ENCODE peak calls at places on chromosomes 3 and 15, in seven cellular contexts. Y is stomach, E is H9, W is heart left ventricle, G is foreskin fibroblast, V is Calu3, O is upper lobe of right lung. J is an unnamed sample.

GRCh38 chr3:188792788-188793187 is 379.0 kb upstream of the TPRG1 start:
- DNase-seq in E (peak; percentile 33), V (no peak), Y (no peak), W (peak; percentile 55), G (peak; percentile 39), O (peak; percentile 66), J (no peak)

GRCh38 chr15:84816694-84817460 is at the start of gene ALPK3:
- DNase-seq in E (peak; percentile 77), V (no peak), O (peak; percentile 81), W (peak; percentile 87), Y (peak; percentile 47), G (no peak), J (no peak)

GRCh38 chr3:168165390-168166269 is 69.9 kb upstream of the GOLIM4 start:
- DNase-seq in V (peak; percentile 73), W (peak; percentile 41), O (no peak), E (peak; percentile 47), G (peak; percentile 87), Y (peak; percentile 66), J (no peak)

GRCh38 chr15:57025264-57025939 is 107.0 kb downstream of the TCF12 start:
- DNase-seq in V (no peak), Y (no peak), W (no peak), O (no peak), G (peak; percentile 74), E (no peak), J (no peak)

GRCh38 chr15:98906712-98907083 is 100.9 kb downstream of the PGPEP1L start:
- DNase-seq in V (no peak), Y (peak; percentile 63), O (peak; percentile 81), W (peak; percentile 53), E (no peak), G (no peak), J (no peak)

GRCh38 chr3:24264748-24265158 is 229.9 kb downstream of the THRB start:
- DNase-seq in O (no peak), Y (no peak), E (no peak), W (no peak), G (peak; percentile 64), V (peak; percentile 41), J (no peak)

GRCh38 chr3:178003756-178004155 is 532.5 kb upstream of the KCNMB2 start:
- DNase-seq in Y (no peak), V (no peak), O (no peak), E (no peak), W (no peak), G (peak; percentile 55), J (no peak)

GRCh38 chr15:48617619-48618018 is 27.9 kb downstream of the FBN1 start:
- DNase-seq in W (peak; percentile 70), G (peak; percentile 83), O (no peak), Y (peak; percentile 40), E (no peak), V (no peak), J (no peak)

GRCh38 chr3:97793415-97794019 is 28.3 kb upstream of the CRYBG3 start:
- DNase-seq in O (no peak), W (no peak), G (peak; percentile 73), V (peak; percentile 22), E (no peak), Y (no peak), J (no peak)

GRCh38 chr3:35291837-35292236 is 347.5 kb upstream of the ARPP21 start:
- DNase-seq in V (no peak), W (no peak), O (no peak), G (no peak), Y (no peak), E (no peak), J (no peak)

GRCh38 chr3:42612928-42613327 is 12.4 kb downstream of the NKTR start:
- DNase-seq in V (no peak), Y (no peak), E (no peak), O (no peak), W (no peak), G (no peak), J (no peak)

GRCh38 chr3:118478706-118479276 is 555.9 kb downstream of the IGSF11 start:
- DNase-seq in O (no peak), Y (no peak), E (peak; percentile 55), W (no peak), G (no peak), V (no peak), J (no peak)

GRCh38 chr3:129121016-129121791 is 400 bp downstream of the RAB43 start:
- DNase-seq in V (no peak), G (no peak), O (no peak), W (peak; percentile 33), E (no peak), Y (peak; percentile 27), J (no peak)

GRCh38 chr15:90184786-90185704 is 16.1 kb upstream of the SEMA4B start:
- DNase-seq in V (peak; percentile 76), E (peak; percentile 76), O (peak; percentile 89), Y (peak; percentile 74), G (peak; percentile 62), W (peak; percentile 81), J (peak; percentile 74)
- TF ChIP-seq CTCF in V (no peak), E (no peak), O (no peak), Y (no peak), G (no peak), W (no peak), J (no peak)

DNA sequence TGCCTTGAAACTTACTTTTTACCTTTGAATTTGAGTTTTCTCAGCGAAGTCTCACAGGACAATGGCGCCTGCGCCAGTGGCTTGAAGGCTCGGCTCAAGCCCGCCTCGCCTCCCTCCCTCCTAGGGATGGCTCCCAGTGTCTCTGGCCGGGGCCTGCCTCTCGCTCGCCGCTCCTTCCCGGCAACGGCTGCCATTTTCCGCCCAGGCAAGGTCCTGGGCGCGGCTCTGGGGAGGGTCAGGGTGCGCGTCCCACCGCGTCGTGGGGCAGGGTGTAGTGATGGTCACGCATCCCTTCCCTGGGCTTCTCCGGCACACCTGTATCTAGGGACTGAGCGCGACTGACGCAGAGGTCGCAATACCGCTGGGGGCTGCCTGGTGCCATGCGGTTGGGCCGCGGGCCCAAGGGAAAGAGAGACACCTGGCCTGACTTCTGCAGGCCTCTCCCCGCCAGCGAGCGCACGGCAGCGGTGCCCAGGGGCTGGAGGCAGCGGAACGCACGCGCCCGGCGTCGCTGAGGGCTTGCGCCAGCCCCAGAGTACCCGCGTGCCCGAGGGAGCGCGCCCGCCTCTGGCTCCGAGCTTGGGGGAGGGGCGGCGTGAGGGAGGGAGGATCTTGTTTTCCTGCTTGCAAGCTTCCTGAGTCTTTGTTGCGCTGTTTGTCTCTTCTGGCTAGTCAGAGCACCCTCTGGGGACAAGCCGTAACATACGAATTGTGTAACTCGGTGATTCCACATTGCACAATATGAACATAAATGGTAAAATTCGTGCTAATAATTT is 20.7 kb upstream of the FEM1B start:
- DNase-seq in W (peak; percentile 90), O (peak; percentile 96), Y (peak; percentile 79), E (peak; percentile 96), G (peak; percentile 97), V (peak; percentile 93), J (no peak)
- TF ChIP-seq CTCF in W (no peak), O (no peak), Y (no peak), E (peak; percentile 15), G (no peak), V (no peak), J (no peak)

GRCh38 chr3:106403746-106404145 is 534.9 kb upstream of the CBLB start:
- DNase-seq in Y (no peak), E (no peak), V (no peak), W (no peak), O (no peak), G (no peak), J (no peak)
- TF ChIP-seq CTCF in Y (no peak), E (no peak), V (no peak), W (no peak), O (no peak), G (no peak), J (no peak)

DNA sequence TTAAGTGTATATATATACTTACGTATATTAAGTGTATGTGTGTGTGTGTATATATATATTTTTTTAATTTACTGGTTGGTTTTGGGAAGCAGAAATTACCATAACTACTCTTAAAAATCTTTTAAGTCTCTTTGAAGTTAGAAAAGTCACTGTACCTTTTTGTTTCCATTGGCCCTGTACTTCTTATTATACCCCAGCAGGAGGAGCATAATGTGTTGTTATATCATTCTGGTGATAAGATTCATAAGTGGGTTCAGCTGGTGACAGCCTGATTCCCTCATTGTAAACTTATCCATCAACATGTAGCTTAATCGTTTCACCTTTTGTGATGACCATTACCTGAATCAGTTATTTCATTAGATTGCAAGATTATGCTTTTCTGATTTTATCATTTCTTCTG is 30.8 kb downstream of the MLH1 start:
- DNase-seq in E (no peak), G (peak; percentile 21), V (no peak), O (no peak), Y (no peak), W (no peak), J (no peak)
- TF ChIP-seq CTCF in E (peak; percentile 31), G (no peak), V (no peak), O (peak; percentile 44), Y (peak; percentile 44), W (peak; percentile 37), J (peak; percentile 20)

GRCh38 chr3:135382621-135383020 is 582.9 kb upstream of the PPP2R3A start:
- DNase-seq in Y (no peak), V (no peak), O (no peak), G (no peak), W (no peak), E (no peak), J (no peak)
- TF ChIP-seq CTCF in Y (no peak), V (no peak), O (no peak), G (no peak), W (no peak), E (no peak), J (no peak)

GRCh38 chr3:57176045-57176444 is 10.9 kb upstream of the IL17RD start:
- DNase-seq in O (no peak), G (no peak), V (no peak), Y (no peak), W (no peak), E (no peak), J (no peak)

GRCh38 chr3:57184516-57184915 is 15.3 kb downstream of the HESX1 start:
- DNase-seq in W (no peak), O (no peak), G (peak; percentile 76), Y (no peak), V (no peak), E (no peak), J (peak; percentile 53)

GRCh38 chr3:57179580-57180410 is 14.6 kb upstream of the IL17RD start:
- DNase-seq in W (no peak), E (no peak), V (no peak), G (peak; percentile 56), O (no peak), Y (no peak), J (no peak)
- TF ChIP-seq CTCF in W (no peak), E (peak; percentile 72), V (no peak), G (peak; percentile 25), O (no peak), Y (no peak), J (peak; percentile 51)

GRCh38 chr15:54064412-54064811 is 86.2 kb downstream of the UNC13C start:
- DNase-seq in V (no peak), O (no peak), E (no peak), G (no peak), Y (no peak), W (no peak), J (no peak)
- TF ChIP-seq CTCF in V (no peak), O (no peak), E (no peak), G (no peak), Y (no peak), W (no peak), J (no peak)

GRCh38 chr3:126413693-126414080 is 19.0 kb downstream of the CFAP100 start:
- DNase-seq in W (no peak), Y (peak; percentile 15), E (no peak), V (no peak), O (no peak), G (no peak), J (no peak)
- TF ChIP-seq CTCF in W (no peak), Y (no peak), E (no peak), V (no peak), O (no peak), G (no peak), J (no peak)